ENCODE peak calls at places on chromosomes 3 and 15, in four cellular contexts. S is HepG2, G is K562, J is GM12878. U is an unnamed sample.

GRCh38 chr3:140234256-140234655 is 299.3 kb downstream of the CLSTN2 start:
- DNase-seq in J (no peak), G (no peak), S (no peak), U (no peak)

GRCh38 chr3:100002599-100003350 is 111.5 kb downstream of the FILIP1L start:
- DNase-seq in J (no peak), G (no peak), S (peak), U (no peak)

GRCh38 chr3:133447751-133448477 is 48.1 kb downstream of the BFSP2 start:
- DNase-seq in G (no peak), S (no peak), J (no peak), U (no peak)

GRCh38 chr3:42539871-42540714 is 37.6 kb downstream of the VIPR1 start:
- DNase-seq in J (no peak), S (peak), G (peak), U (peak)

GRCh38 chr15:74307827-74308642 is 59.4 kb downstream of the CYP11A1 start:
- DNase-seq in J (no peak), G (peak), S (peak), U (peak)

GRCh38 chr15:29874977-29875376 is 52.7 kb upstream of the TJP1 start:
- DNase-seq in J (no peak), G (no peak), S (no peak), U (no peak)

GRCh38 chr3:155230382-155230781 is 63.1 kb downstream of the STRIT1 start:
- DNase-seq in S (no peak), G (no peak), J (no peak), U (no peak)

GRCh38 chr3:184524981-184525336 is 36.6 kb upstream of the EPHB3 start:
- DNase-seq in G (no peak), S (no peak), J (no peak), U (no peak)

DNA sequence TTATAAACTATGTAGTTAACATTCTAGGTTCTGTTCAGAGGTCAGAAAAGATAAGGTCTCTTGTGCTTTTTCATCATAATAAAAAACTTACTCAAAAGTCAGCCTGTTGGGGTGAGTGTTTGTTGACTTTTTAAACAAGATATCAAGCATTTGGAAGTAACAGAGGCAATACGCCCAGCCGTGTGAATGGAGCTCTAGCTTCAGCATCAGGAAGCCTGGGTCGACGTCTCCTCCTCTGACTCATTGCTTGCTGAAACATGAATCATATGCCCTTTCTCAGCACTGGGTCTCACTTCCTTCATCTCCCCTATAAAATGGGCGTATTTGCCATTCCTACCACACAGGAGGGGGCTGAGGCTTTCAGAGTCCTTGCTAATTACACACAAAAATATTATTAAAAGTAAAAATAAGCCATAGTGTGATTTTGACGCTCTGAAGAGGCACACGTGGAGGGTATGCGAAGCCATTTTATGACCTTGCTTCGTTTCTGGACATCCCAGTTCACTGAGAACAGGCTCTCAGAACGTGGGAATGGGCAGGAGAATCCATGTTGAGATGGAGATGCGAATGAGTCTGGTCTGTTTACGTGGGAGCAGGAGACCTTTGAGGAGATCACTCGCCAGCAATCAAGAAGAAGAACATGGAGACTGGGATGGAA is 220.8 kb upstream of the TPRG1 start:
- DNase-seq in G (no peak), J (no peak), S (peak), U (no peak)
- TF ChIP-seq RFX5 in G (no peak), J (no peak), S (no peak), U (no peak)

DNA sequence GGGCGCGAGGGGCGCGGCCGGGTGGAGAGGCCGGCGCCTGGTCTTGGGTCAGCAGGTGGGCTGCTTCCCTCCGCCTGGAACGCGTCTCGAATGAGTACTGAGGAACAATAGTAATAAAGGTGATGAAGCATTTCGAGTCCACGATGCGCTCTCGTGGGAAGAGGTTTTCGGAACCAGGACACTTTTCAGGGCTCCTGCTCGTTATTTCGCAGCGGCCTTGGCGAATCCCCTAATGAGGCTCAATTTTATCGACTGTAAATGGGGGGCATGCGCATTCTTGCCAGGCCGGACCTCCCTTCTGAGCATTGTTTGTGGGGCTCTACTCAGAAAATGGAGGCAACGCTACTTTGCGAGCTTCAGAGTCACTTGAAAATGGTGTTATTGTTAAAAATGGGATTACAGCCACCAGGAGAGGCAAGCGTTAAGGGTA is 1.2 kb downstream of the NR2C2 start:
- DNase-seq in G (no peak), S (no peak), J (no peak), U (no peak)
- TF ChIP-seq ATF3 in G (no peak), S (no peak), J (no peak), U (no peak)

DNA sequence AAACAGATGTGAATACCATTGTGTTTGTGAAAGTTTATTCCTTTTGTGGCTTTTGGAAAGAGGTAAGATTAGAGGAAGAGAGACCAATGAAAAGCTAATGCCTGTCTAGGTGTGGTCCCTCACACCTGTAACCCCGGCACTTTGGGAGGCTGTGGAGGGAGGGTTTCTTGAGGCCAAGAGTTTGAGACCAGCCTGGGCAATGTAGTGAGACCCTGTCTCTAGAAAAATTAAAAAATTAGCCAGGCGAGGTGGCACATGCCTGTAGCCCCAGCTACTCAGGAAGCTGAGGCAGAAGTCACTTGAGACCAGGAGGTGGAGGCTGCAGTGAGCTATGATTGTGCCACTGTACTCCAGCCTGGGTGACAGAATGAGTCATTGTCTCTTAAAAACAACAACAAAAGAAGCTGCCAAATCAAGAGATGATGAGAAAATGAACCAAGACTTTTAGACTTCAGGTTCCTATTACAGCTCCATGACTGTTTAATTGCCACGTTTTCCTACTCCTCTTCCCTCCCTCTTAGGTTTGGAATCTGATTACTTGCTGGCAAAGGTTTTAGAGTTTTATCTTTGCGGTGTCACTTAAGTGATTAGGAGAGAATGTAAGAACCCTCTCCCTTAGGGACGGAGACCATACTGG is 68.7 kb downstream of the CGNL1 start:
- DNase-seq in J (no peak), S (no peak), G (no peak), U (no peak)
- TF ChIP-seq RFX5 in J (no peak), S (no peak), G (no peak), U (no peak)

GRCh38 chr3:81352867-81353266 is 408.6 kb downstream of the GBE1 start:
- DNase-seq in J (no peak), S (peak), G (no peak), U (no peak)
- TF ChIP-seq ATF3 in J (no peak), S (no peak), G (no peak), U (no peak)

GRCh38 chr3:55544219-55544618 is 57.1 kb upstream of the WNT5A start:
- DNase-seq in S (no peak), J (no peak), G (no peak), U (no peak)
- TF ChIP-seq RFX5 in S (no peak), J (no peak), G (no peak), U (no peak)